ENCODE peak calls at places on chromosomes 4 and X, in ten cellular contexts. G is uterus; E is neural progenitor cell; M is tibial artery; A is naive thymus-derived CD4-positive, alpha-beta T cell; I is mesenchymal stem cell; J is A673; V is H7; Y is CD4-positive, CD25-positive, alpha-beta regulatory T cell; B is Panc1. D is an unnamed sample. For H3K36me3, the result is how much of the 10 kb centered on the place peaks cover.

GRCh38 chrX:47247999-47248320 is 15.2 kb downstream of the USP11 start:
- DNase-seq in E (no peak), Y (no peak), A (no peak), J (no peak), I (no peak), G (no peak), V (peak), M (no peak), B (no peak), D (no peak)

GRCh38 chr4:91758487-91758886 is 545.3 kb upstream of the GRID2 start:
- DNase-seq in M (no peak), I (peak), E (no peak), G (no peak), B (no peak), V (no peak), J (no peak), Y (no peak), A (no peak), D (no peak)

GRCh38 chrX:46755656-46756055 is 3.3 kb downstream of the SLC9A7 start:
- DNase-seq in B (no peak), J (no peak), V (no peak), E (no peak), A (no peak), Y (no peak), M (no peak), G (no peak), I (no peak), D (no peak)

GRCh38 chr4:21012851-21013331 is 312.6 kb downstream of the PACRGL start:
- DNase-seq in A (no peak), E (no peak), I (peak), B (no peak), V (no peak), J (no peak), M (no peak), Y (no peak), G (no peak), D (no peak)

GRCh38 chrX:123169247-123169901 is 14.7 kb upstream of the GRIA3 start:
- DNase-seq in E (no peak), B (no peak), V (no peak), I (no peak), G (no peak), J (no peak), A (no peak), Y (no peak), M (no peak), D (no peak)

GRCh38 chr4:163865010-163865409 is 370.5 kb downstream of the TMA16 start:
- DNase-seq in B (no peak), V (no peak), Y (no peak), A (no peak), J (no peak), G (no peak), E (no peak), I (no peak), M (no peak), D (no peak)

GRCh38 chr4:108991929-108992328 is 229.1 kb upstream of the ETNPPL start:
- DNase-seq in M (no peak), I (peak), V (no peak), Y (no peak), G (no peak), J (peak), A (no peak), E (no peak), B (no peak), D (no peak)

GRCh38 chr4:6172093-6172926 is 28.0 kb downstream of the JAKMIP1 start:
- DNase-seq in G (no peak), A (no peak), V (no peak), J (no peak), M (no peak), I (no peak), Y (peak), E (no peak), B (no peak), D (peak)

GRCh38 chrX:115898382-115899001 is 272.1 kb upstream of the AGTR2 start:
- DNase-seq in I (no peak), G (peak), A (peak), B (no peak), E (peak), M (no peak), V (peak), Y (no peak), J (peak), D (no peak)

GRCh38 chrX:23394421-23394820 is 59.8 kb downstream of the PTCHD1 start:
- DNase-seq in I (no peak), E (no peak), J (no peak), A (no peak), Y (no peak), M (no peak), V (no peak), B (no peak), G (no peak), D (no peak)

GRCh38 chr4:19739101-19739651 is 512.5 kb upstream of the SLIT2 start:
- DNase-seq in A (no peak), Y (no peak), J (peak), M (no peak), I (peak), E (no peak), B (peak), G (no peak), V (no peak), D (no peak)

GRCh38 chrX:149365061-149365460 is 140.0 kb downstream of the IDS start:
- DNase-seq in A (no peak), B (no peak), J (no peak), E (no peak), I (peak), G (no peak), M (no peak), Y (no peak), V (no peak), D (no peak)

GRCh38 chr4:85828295-85828910 is 353.5 kb downstream of the ARHGAP24 start:
- DNase-seq in V (no peak), B (no peak), E (no peak), J (no peak), I (no peak), M (no peak), Y (no peak), A (no peak), G (no peak), D (no peak)

GRCh38 chr4:3445829-3446545 is 4.2 kb downstream of the HGFAC start:
- DNase-seq in V (peak), Y (no peak), E (no peak), I (no peak), A (no peak), G (no peak), J (no peak), M (no peak), B (no peak), D (no peak)

GRCh38 chr4:28918871-28919270 is 1801.3 kb upstream of the PCDH7 start:
- DNase-seq in M (no peak), E (no peak), B (no peak), V (no peak), G (no peak), A (no peak), Y (no peak), I (no peak), J (no peak), D (no peak)

GRCh38 chr4:26141916-26142638 is 178.7 kb upstream of the RBPJ start:
- DNase-seq in G (peak), M (peak), J (no peak), Y (no peak), B (no peak), A (no peak), V (no peak), I (peak), E (no peak), D (peak)

GRCh38 chr4:142959156-142959555 is 113.1 kb upstream of the INPP4B start:
- DNase-seq in E (no peak), B (no peak), J (no peak), V (peak), G (no peak), A (no peak), I (no peak), Y (no peak), M (no peak), D (no peak)

GRCh38 chr4:78644744-78645330 is 93.3 kb downstream of the ANXA3 start:
- DNase-seq in V (peak), B (peak), G (peak), A (peak), M (peak), Y (peak), E (peak), J (peak), I (peak), D (no peak)

GRCh38 chr4:149344436-149344835 is 471.2 kb downstream of the IQCM start:
- DNase-seq in E (no peak), J (peak), I (peak), A (no peak), V (no peak), G (no peak), M (no peak), Y (no peak), B (no peak), D (no peak)

GRCh38 chr4:138845051-138845450 is 170.5 kb upstream of the NOCT start:
- DNase-seq in B (no peak), E (no peak), V (no peak), M (no peak), A (no peak), G (no peak), Y (no peak), J (no peak), I (no peak), D (no peak)

GRCh38 chrX:137352101-137352660 is 213.7 kb upstream of the ZIC3 start:
- DNase-seq in J (no peak), V (peak), Y (no peak), A (no peak), B (no peak), I (no peak), E (peak), G (no peak), M (no peak), D (no peak)

GRCh38 chr4:40205259-40206198 is 8.7 kb downstream of the RHOH start:
- DNase-seq in J (no peak), G (no peak), A (no peak), V (no peak), B (no peak), I (no peak), E (no peak), Y (no peak), M (no peak), D (no peak)

GRCh38 chr4:88860594-88860993 is 163.0 kb upstream of the NAP1L5 start:
- DNase-seq in E (no peak), A (no peak), M (no peak), Y (no peak), V (no peak), B (no peak), J (no peak), I (no peak), G (no peak), D (no peak)

GRCh38 chr4:108794136-108794535 is 31.3 kb upstream of the ETNPPL start:
- DNase-seq in E (no peak), M (no peak), G (no peak), I (peak), V (no peak), Y (no peak), J (no peak), B (no peak), A (no peak), D (no peak)

GRCh38 chrX:314049-314448 is 4.5 kb downstream of the GTPBP6 start:
- DNase-seq in A (no peak), I (no peak), E (no peak), Y (no peak), J (no peak), B (no peak), M (no peak), G (no peak), V (no peak), D (no peak)

GRCh38 chrX:54043696-54044125 is 562 bp downstream of the PHF8 start:
- DNase-seq in J (no peak), Y (peak), E (peak), B (no peak), V (peak), A (no peak), M (no peak), I (peak), G (peak), D (peak)

GRCh38 chr4:68062501-68062900 is 67.2 kb downstream of the TMPRSS11F start:
- DNase-seq in J (no peak), I (no peak), B (no peak), V (no peak), M (no peak), Y (no peak), A (no peak), G (no peak), E (no peak), D (no peak)

GRCh38 chr4:46123872-46124755 is at the start of gene GABRG1:
- DNase-seq in Y (no peak), M (no peak), E (peak), I (no peak), B (no peak), J (peak), A (no peak), G (no peak), V (peak), D (no peak)

GRCh38 chrX:74395556-74395955 is 25.7 kb upstream of the SLC16A2 start:
- DNase-seq in E (no peak), J (no peak), Y (no peak), V (no peak), G (no peak), A (no peak), B (no peak), M (no peak), I (no peak), D (no peak)

GRCh38 chrX:40158036-40158706 is 60.4 kb upstream of the BCOR start:
- DNase-seq in A (no peak), J (peak), E (peak), M (no peak), G (peak), V (peak), B (no peak), Y (no peak), I (peak), D (no peak)

GRCh38 chrX:154358829-154359228 is 15.6 kb downstream of the FLNA start:
- DNase-seq in B (no peak), E (no peak), V (no peak), A (no peak), M (no peak), G (no peak), J (no peak), Y (no peak), I (no peak), D (no peak)
- H3K36me3 ChIP-seq in B (under half), E (under half), V (under half), A (under half), M (half or more), G (under half), J (half or more), Y (half or more), I (half or more), D (half or more)

GRCh38 chr4:56445699-56446098 is 9.6 kb downstream of the PAICS start:
- DNase-seq in E (no peak), V (no peak), M (no peak), B (no peak), J (no peak), Y (no peak), G (no peak), I (no peak), A (no peak), D (no peak)
- H3K36me3 ChIP-seq in E (half or more), V (under half), M (under half), B (half or more), J (half or more), Y (under half), G (under half), I (under half), A (under half), D (under half)

GRCh38 chr4:41611881-41612871 is 74.2 kb downstream of the LIMCH1 start:
- DNase-seq in M (no peak), E (peak), J (peak), G (no peak), Y (no peak), V (peak), B (no peak), A (no peak), I (peak), D (no peak)

GRCh38 chr4:41611124-41611838 is 73.3 kb downstream of the LIMCH1 start:
- DNase-seq in B (no peak), M (no peak), J (no peak), I (no peak), G (no peak), E (no peak), V (no peak), Y (no peak), A (no peak), D (no peak)

GRCh38 chr4:41609851-41610250 is 71.9 kb downstream of the LIMCH1 start:
- DNase-seq in A (no peak), V (no peak), Y (no peak), B (no peak), I (no peak), J (no peak), E (no peak), G (no peak), M (no peak), D (no peak)

GRCh38 chr4:41613362-41613761 is 75.4 kb downstream of the LIMCH1 start:
- DNase-seq in V (peak), E (peak), Y (no peak), B (no peak), G (no peak), J (no peak), I (peak), A (no peak), M (no peak), D (no peak)

DNA sequence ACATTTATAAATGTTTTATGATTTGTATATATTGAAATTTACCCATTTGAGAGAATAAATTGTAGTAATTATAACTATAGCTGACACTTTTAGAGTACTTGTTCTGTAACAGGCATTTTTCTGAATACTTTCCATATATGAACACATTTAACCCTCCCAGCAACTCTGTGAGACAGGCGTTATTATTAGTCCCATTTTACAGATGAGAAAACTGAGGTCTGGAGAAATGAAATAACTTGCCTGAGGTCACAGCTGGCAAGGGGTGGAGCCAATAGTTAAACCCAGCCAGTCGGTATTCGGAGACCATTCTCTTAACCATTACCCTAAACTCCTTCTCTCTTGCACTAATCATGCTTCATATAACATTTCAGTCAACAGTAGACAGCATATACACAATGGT is 72.5 kb downstream of the LIMCH1 start:
- DNase-seq in J (no peak), G (no peak), A (no peak), M (no peak), E (no peak), Y (no peak), B (no peak), I (no peak), V (no peak), D (no peak)
- H3K36me3 ChIP-seq in J (under half), G (under half), A (under half), M (under half), E (under half), Y (under half), B (under half), I (under half), V (under half), D (under half)

DNA sequence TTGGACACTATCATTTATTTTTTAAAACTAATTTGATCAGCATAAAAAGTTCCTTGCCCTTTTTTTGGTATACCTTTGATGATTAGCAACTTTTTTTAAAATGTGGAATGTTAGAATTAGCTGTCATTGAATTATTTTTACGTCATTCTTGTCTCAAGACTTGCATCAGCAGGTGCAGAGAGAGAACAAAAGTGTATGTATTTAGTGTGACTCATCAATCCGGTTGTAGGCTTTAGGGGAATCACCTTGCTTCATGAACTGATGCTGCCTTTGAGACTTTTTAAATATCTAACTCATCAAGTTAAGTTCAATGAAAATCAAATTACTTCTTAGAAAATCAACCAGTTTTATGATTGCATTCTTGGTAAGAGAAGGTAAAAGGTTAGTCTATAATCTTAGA is 125.1 kb downstream of the ARX start:
- DNase-seq in J (no peak), E (no peak), Y (no peak), A (no peak), I (no peak), B (no peak), M (no peak), G (no peak), V (no peak), D (no peak)
- H3K36me3 ChIP-seq in J (under half), E (under half), Y (under half), A (under half), I (under half), B (under half), M (under half), G (under half), V (under half), D (under half)